ENCODE peak calls at places on chromosomes 1 and 21, in eight cellular contexts. L is ACHN, K is NCI-H1105 treated with DMSO at 0.1 percent for 48 hours, I is HTR-8/SVneo, C is esophagus squamous epithelium, Q is Caki2, A is dorsolateral prefrontal cortex, S is foreskin fibroblast. H is an unnamed sample.
A peak's percentile ranks its signal among the peaks of the same experiment; 100 is the strongest.

GRCh38 chr1:99992760-99993467 is 23.1 kb downstream of the SLC35A3 start:
- DNase-seq in L (no peak), K (no peak), I (no peak), C (no peak), Q (peak; percentile 3), A (no peak), S (no peak), H (no peak)

GRCh38 chr1:223844962-223845809 is 561 bp downstream of the TP53BP2 start:
- DNase-seq in L (peak; percentile 66), K (peak; percentile 61), I (peak; percentile 41), C (peak; percentile 53), Q (peak; percentile 55), A (no peak), S (peak; percentile 50), H (peak; percentile 26)

GRCh38 chr1:78607944-78608343 is 12.3 kb upstream of the IFI44L start:
- DNase-seq in L (no peak), K (no peak), I (no peak), C (no peak), Q (no peak), A (no peak), S (no peak), H (no peak)

GRCh38 chr1:149915429-149916192 is 2.0 kb downstream of the SV2A start:
- DNase-seq in L (no peak), K (no peak), I (no peak), C (no peak), Q (peak; percentile 54), A (no peak), S (no peak), H (no peak)

GRCh38 chr1:60130703-60131102 is 57.1 kb upstream of the C1orf87 start:
- DNase-seq in L (no peak), K (no peak), I (no peak), C (no peak), Q (no peak), A (no peak), S (peak; percentile 64), H (no peak)

GRCh38 chr1:24742090-24742938 is 2.9 kb upstream of the CLIC4 start:
- DNase-seq in L (no peak), K (no peak), I (peak; percentile 34), C (no peak), Q (peak; percentile 88), A (no peak), S (no peak), H (peak; percentile 44)

GRCh38 chr1:27876341-27877114 is 4.2 kb downstream of the THEMIS2 start:
- DNase-seq in L (no peak), K (no peak), I (no peak), C (no peak), Q (no peak), A (no peak), S (no peak), H (no peak)

GRCh38 chr1:153608742-153609584 is 4.0 kb downstream of the S100A16 start:
- DNase-seq in L (no peak), K (no peak), I (peak; percentile 93), C (no peak), Q (peak; percentile 86), A (peak; percentile 58), S (peak; percentile 98), H (peak; percentile 68)

GRCh38 chr1:114691061-114691460 is 4.3 kb downstream of the AMPD1 start:
- DNase-seq in L (no peak), K (no peak), I (no peak), C (no peak), Q (no peak), A (no peak), S (no peak), H (no peak)

GRCh38 chr1:52867060-52867845 is 24.7 kb downstream of the ZYG11A start:
- DNase-seq in L (no peak), K (no peak), I (no peak), C (no peak), Q (no peak), A (no peak), S (no peak), H (no peak)

GRCh38 chr1:186775031-186775430 is 53.7 kb upstream of the PLA2G4A start:
- DNase-seq in L (no peak), K (no peak), I (no peak), C (no peak), Q (no peak), A (no peak), S (no peak), H (no peak)

GRCh38 chr1:22431965-22432364 is 19.7 kb upstream of the ZBTB40 start:
- DNase-seq in L (no peak), K (no peak), I (no peak), C (no peak), Q (no peak), A (no peak), S (no peak), H (no peak)

GRCh38 chr1:228794173-228794572 is 58.9 kb downstream of the RHOU start:
- DNase-seq in L (no peak), K (no peak), I (no peak), C (no peak), Q (no peak), A (no peak), S (no peak), H (no peak)

GRCh38 chr1:183873642-183874041 is 68.7 kb downstream of the RGL1 start:
- DNase-seq in L (no peak), K (no peak), I (no peak), C (no peak), Q (no peak), A (no peak), S (no peak), H (no peak)

GRCh38 chr1:77548285-77548684 is 134.2 kb downstream of the ZZZ3 start:
- DNase-seq in L (no peak), K (no peak), I (no peak), C (no peak), Q (no peak), A (no peak), S (no peak), H (no peak)

GRCh38 chr1:6961905-6962304 is 176.7 kb downstream of the CAMTA1 start:
- DNase-seq in L (no peak), K (no peak), I (no peak), C (no peak), Q (no peak), A (no peak), S (no peak), H (no peak)

GRCh38 chr1:91803847-91804545 is 82.0 kb downstream of the TGFBR3 start:
- DNase-seq in L (no peak), K (no peak), I (no peak), C (no peak), Q (no peak), A (no peak), S (no peak), H (peak; percentile 67)

GRCh38 chr1:220124542-220124941 is 30.6 kb downstream of the IARS2 start:
- DNase-seq in L (no peak), K (no peak), I (no peak), C (no peak), Q (no peak), A (no peak), S (no peak), H (no peak)

GRCh38 chr21:32844653-32845443 is 73.3 kb upstream of the PAXBP1 start:
- DNase-seq in L (peak; percentile 30), K (no peak), I (no peak), C (no peak), Q (peak; percentile 45), A (no peak), S (peak; percentile 77), H (peak; percentile 40)

GRCh38 chr21:31030367-31031106 is 7.7 kb downstream of the KRTAP19-8 start:
- DNase-seq in L (no peak), K (no peak), I (no peak), C (no peak), Q (no peak), A (no peak), S (no peak), H (no peak)

GRCh38 chr1:100799548-100799947 is 80.0 kb downstream of the VCAM1 start:
- DNase-seq in L (no peak), K (no peak), I (no peak), C (no peak), Q (no peak), A (no peak), S (no peak), H (no peak)

GRCh38 chr21:17083084-17083483 is 429.8 kb upstream of the CXADR start:
- DNase-seq in L (no peak), K (no peak), I (no peak), C (no peak), Q (no peak), A (no peak), S (no peak), H (no peak)

GRCh38 chr1:160665330-160666078 is 18.7 kb upstream of the SLAMF1 start:
- DNase-seq in L (no peak), K (no peak), I (no peak), C (no peak), Q (no peak), A (no peak), S (no peak), H (no peak)

GRCh38 chr1:54653036-54653435 is 11.4 kb downstream of the MROH7 start:
- DNase-seq in L (no peak), K (no peak), I (no peak), C (no peak), Q (no peak), A (no peak), S (no peak), H (no peak)

GRCh38 chr1:65343286-65343685 is 33.9 kb downstream of the DNAJC6 start:
- DNase-seq in L (no peak), K (no peak), I (no peak), C (no peak), Q (no peak), A (no peak), S (peak; percentile 44), H (no peak)

GRCh38 chr1:78755986-78756385 is 106.4 kb downstream of the IFI44 start:
- DNase-seq in L (no peak), K (no peak), I (no peak), C (no peak), Q (no peak), A (no peak), S (no peak), H (no peak)

GRCh38 chr1:150692720-150693119 is 4.2 kb downstream of the GOLPH3L start:
- DNase-seq in L (no peak), K (no peak), I (no peak), C (no peak), Q (no peak), A (no peak), S (no peak), H (no peak)

GRCh38 chr1:27686223-27686990 is 14.4 kb upstream of the IFI6 start:
- DNase-seq in L (no peak), K (no peak), I (no peak), C (no peak), Q (no peak), A (no peak), S (no peak), H (peak; percentile 80)

GRCh38 chr1:229334716-229335115 is 8.1 kb downstream of the CCSAP start:
- DNase-seq in L (no peak), K (no peak), I (no peak), C (no peak), Q (no peak), A (no peak), S (no peak), H (no peak)

GRCh38 chr1:205109269-205109668 is 12.5 kb downstream of the RBBP5 start:
- DNase-seq in L (no peak), K (no peak), I (no peak), C (no peak), Q (no peak), A (no peak), S (no peak), H (no peak)

GRCh38 chr1:2253797-2254480 is 25.8 kb downstream of the SKI start:
- DNase-seq in L (no peak), K (no peak), I (no peak), C (no peak), Q (no peak), A (no peak), S (no peak), H (no peak)

GRCh38 chr21:32806810-32807386 is 35.3 kb upstream of the PAXBP1 start:
- DNase-seq in L (no peak), K (no peak), I (no peak), C (no peak), Q (no peak), A (no peak), S (no peak), H (no peak)

GRCh38 chr1:184163674-184164470 is 112.3 kb downstream of the TSEN15 start:
- DNase-seq in L (peak; percentile 40), K (no peak), I (peak; percentile 86), C (no peak), Q (peak; percentile 21), A (no peak), S (peak; percentile 49), H (no peak)

GRCh38 chr21:44551290-44552015 is at the start of gene KRTAP10-2:
- DNase-seq in L (no peak), K (no peak), I (no peak), C (no peak), Q (no peak), A (no peak), S (no peak), H (no peak)